ENCODE peak calls at places on chromosome 20, in nine cellular contexts. One of them, this sample, is unnamed.

GRCh38 chr20:50720582-50720981 is 10.8 kb upstream of the PARD6B start:
- DNase-seq in tibial nerve: no peak
- DNase-seq in A549: no peak
- DNase-seq in upper lobe of right lung: no peak
- DNase-seq in D721Med: no peak
- DNase-seq in mesothelial cell of epicardium: no peak
- DNase-seq in endodermal cell: no peak
- DNase-seq in WTC11: no peak
- DNase-seq in GM13976: no peak
- DNase-seq in this sample: no peak

GRCh38 chr20:47358672-47359532 is 2.4 kb upstream of the ZMYND8 start:
- DNase-seq in tibial nerve: peak; percentile 90
- DNase-seq in A549: peak; percentile 97
- DNase-seq in upper lobe of right lung: peak; percentile 82
- DNase-seq in D721Med: no peak
- DNase-seq in mesothelial cell of epicardium: no peak
- DNase-seq in endodermal cell: peak; percentile 85
- DNase-seq in WTC11: peak; percentile 38
- DNase-seq in GM13976: no peak
- DNase-seq in this sample: peak; percentile 73

GRCh38 chr20:25247100-25247665 is 702 bp upstream of the PYGB start:
- DNase-seq in tibial nerve: peak; percentile 75
- DNase-seq in A549: peak; percentile 84
- DNase-seq in upper lobe of right lung: peak; percentile 82
- DNase-seq in D721Med: no peak
- DNase-seq in mesothelial cell of epicardium: no peak
- DNase-seq in endodermal cell: peak; percentile 89
- DNase-seq in WTC11: peak; percentile 74
- DNase-seq in GM13976: no peak
- DNase-seq in this sample: no peak

GRCh38 chr20:5674176-5674660 is 76.0 kb upstream of the SHLD1 start:
- DNase-seq in tibial nerve: no peak
- DNase-seq in A549: no peak
- DNase-seq in upper lobe of right lung: no peak
- DNase-seq in D721Med: no peak
- DNase-seq in mesothelial cell of epicardium: no peak
- DNase-seq in endodermal cell: no peak
- DNase-seq in WTC11: no peak
- DNase-seq in GM13976: peak; percentile 55
- DNase-seq in this sample: no peak

GRCh38 chr20:34547844-34548613 is 10.5 kb upstream of the MAP1LC3A start:
- DNase-seq in tibial nerve: no peak
- DNase-seq in A549: no peak
- DNase-seq in upper lobe of right lung: no peak
- DNase-seq in D721Med: no peak
- DNase-seq in mesothelial cell of epicardium: no peak
- DNase-seq in endodermal cell: no peak
- DNase-seq in WTC11: no peak
- DNase-seq in GM13976: no peak
- DNase-seq in this sample: no peak

GRCh38 chr20:60749804-60750602 is 502.1 kb upstream of the CDH4 start:
- DNase-seq in tibial nerve: no peak
- DNase-seq in A549: peak; percentile 31
- DNase-seq in upper lobe of right lung: no peak
- DNase-seq in D721Med: no peak
- DNase-seq in mesothelial cell of epicardium: no peak
- DNase-seq in endodermal cell: peak; percentile 74
- DNase-seq in WTC11: peak; percentile 55
- DNase-seq in GM13976: no peak
- DNase-seq in this sample: no peak

GRCh38 chr20:10430000-10430466 is 4.0 kb downstream of the MKKS start:
- DNase-seq in tibial nerve: no peak
- DNase-seq in A549: peak; percentile 80
- DNase-seq in upper lobe of right lung: no peak
- DNase-seq in D721Med: no peak
- DNase-seq in mesothelial cell of epicardium: no peak
- DNase-seq in endodermal cell: no peak
- DNase-seq in WTC11: no peak
- DNase-seq in GM13976: no peak
- DNase-seq in this sample: no peak

GRCh38 chr20:41080866-41081265 is 52.2 kb downstream of the TOP1 start:
- DNase-seq in tibial nerve: no peak
- DNase-seq in A549: no peak
- DNase-seq in upper lobe of right lung: no peak
- DNase-seq in D721Med: no peak
- DNase-seq in mesothelial cell of epicardium: no peak
- DNase-seq in endodermal cell: no peak
- DNase-seq in WTC11: no peak
- DNase-seq in GM13976: no peak
- DNase-seq in this sample: no peak

GRCh38 chr20:15619341-15619740 is 953.9 kb downstream of the KIF16B start:
- DNase-seq in tibial nerve: no peak
- DNase-seq in A549: no peak
- DNase-seq in upper lobe of right lung: no peak
- DNase-seq in D721Med: no peak
- DNase-seq in mesothelial cell of epicardium: no peak
- DNase-seq in endodermal cell: no peak
- DNase-seq in WTC11: no peak
- DNase-seq in GM13976: no peak
- DNase-seq in this sample: no peak

GRCh38 chr20:43658723-43659419 is 8.0 kb upstream of the MYBL2 start:
- DNase-seq in tibial nerve: no peak
- DNase-seq in A549: peak; percentile 29
- DNase-seq in upper lobe of right lung: no peak
- DNase-seq in D721Med: no peak
- DNase-seq in mesothelial cell of epicardium: no peak
- DNase-seq in endodermal cell: peak; percentile 48
- DNase-seq in WTC11: no peak
- DNase-seq in GM13976: no peak
- DNase-seq in this sample: no peak
- TF ChIP-seq CTCF in tibial nerve: no peak
- TF ChIP-seq CTCF in A549: no peak
- TF ChIP-seq CTCF in upper lobe of right lung: no peak
- TF ChIP-seq CTCF in D721Med: no peak
- TF ChIP-seq CTCF in mesothelial cell of epicardium: no peak
- TF ChIP-seq CTCF in endodermal cell: peak; percentile 64
- TF ChIP-seq CTCF in WTC11: no peak
- TF ChIP-seq CTCF in GM13976: no peak
- TF ChIP-seq CTCF in this sample: no peak

GRCh38 chr20:45892049-45892816 is 1.1 kb downstream of the CTSA start:
- DNase-seq in tibial nerve: no peak
- DNase-seq in A549: peak; percentile 50
- DNase-seq in upper lobe of right lung: no peak
- DNase-seq in D721Med: no peak
- DNase-seq in mesothelial cell of epicardium: no peak
- DNase-seq in endodermal cell: peak; percentile 63
- DNase-seq in WTC11: no peak
- DNase-seq in GM13976: no peak
- DNase-seq in this sample: no peak
- TF ChIP-seq CTCF in tibial nerve: no peak
- TF ChIP-seq CTCF in A549: no peak
- TF ChIP-seq CTCF in upper lobe of right lung: peak; percentile 19
- TF ChIP-seq CTCF in D721Med: no peak
- TF ChIP-seq CTCF in mesothelial cell of epicardium: no peak
- TF ChIP-seq CTCF in endodermal cell: peak; percentile 31
- TF ChIP-seq CTCF in WTC11: no peak
- TF ChIP-seq CTCF in GM13976: no peak
- TF ChIP-seq CTCF in this sample: no peak

DNA sequence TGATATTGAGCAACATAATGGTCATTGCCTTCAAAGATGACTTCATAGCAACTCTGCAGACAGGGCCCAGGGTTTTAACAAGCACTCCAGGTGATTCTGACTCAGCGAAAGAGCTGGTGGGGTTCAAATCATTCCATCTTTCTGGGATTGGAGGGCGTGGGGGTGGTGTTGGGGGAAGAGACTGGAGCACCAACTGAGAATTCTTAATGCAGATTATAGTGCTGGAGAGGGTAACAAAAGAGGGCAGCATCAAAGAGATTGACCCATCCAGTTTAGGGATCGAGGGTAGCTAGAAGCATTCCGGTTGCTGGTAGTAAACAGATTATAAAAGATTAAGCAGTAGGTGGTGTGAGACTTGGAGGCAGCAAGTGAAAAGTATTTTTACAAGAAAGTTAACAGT is 15.9 kb downstream of the PFDN4 start:
- DNase-seq in tibial nerve: no peak
- DNase-seq in A549: no peak
- DNase-seq in upper lobe of right lung: no peak
- DNase-seq in D721Med: no peak
- DNase-seq in mesothelial cell of epicardium: no peak
- DNase-seq in endodermal cell: peak; percentile 90
- DNase-seq in WTC11: no peak
- DNase-seq in GM13976: no peak
- DNase-seq in this sample: no peak
- TF ChIP-seq CTCF in tibial nerve: no peak
- TF ChIP-seq CTCF in A549: no peak
- TF ChIP-seq CTCF in upper lobe of right lung: no peak
- TF ChIP-seq CTCF in D721Med: no peak
- TF ChIP-seq CTCF in mesothelial cell of epicardium: no peak
- TF ChIP-seq CTCF in endodermal cell: no peak
- TF ChIP-seq CTCF in WTC11: no peak
- TF ChIP-seq CTCF in GM13976: no peak
- TF ChIP-seq CTCF in this sample: no peak

DNA sequence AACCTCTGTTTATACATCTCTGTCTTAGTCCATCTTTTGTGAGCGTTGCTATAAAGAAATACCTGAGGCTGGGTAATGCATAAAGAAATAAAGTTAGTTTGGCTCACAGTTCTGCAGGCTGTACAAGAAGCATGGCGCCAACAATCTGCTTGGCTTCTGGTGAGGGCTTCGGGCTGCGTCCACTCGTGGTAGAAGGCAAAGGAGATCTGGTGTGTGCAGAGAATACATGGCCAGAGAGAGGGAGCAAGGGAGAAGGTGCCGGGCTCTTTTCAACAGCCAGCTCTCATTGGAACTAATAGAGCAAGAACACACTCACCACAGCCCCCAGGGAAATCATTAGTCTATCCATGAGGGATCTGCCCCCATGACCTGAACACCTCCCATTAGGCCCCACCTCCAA is 100.3 kb upstream of the SRSF6 start:
- DNase-seq in tibial nerve: no peak
- DNase-seq in A549: no peak
- DNase-seq in upper lobe of right lung: no peak
- DNase-seq in D721Med: no peak
- DNase-seq in mesothelial cell of epicardium: no peak
- DNase-seq in endodermal cell: no peak
- DNase-seq in WTC11: no peak
- DNase-seq in GM13976: no peak
- DNase-seq in this sample: no peak
- TF ChIP-seq CTCF in tibial nerve: no peak
- TF ChIP-seq CTCF in A549: no peak
- TF ChIP-seq CTCF in upper lobe of right lung: no peak
- TF ChIP-seq CTCF in D721Med: no peak
- TF ChIP-seq CTCF in mesothelial cell of epicardium: no peak
- TF ChIP-seq CTCF in endodermal cell: no peak
- TF ChIP-seq CTCF in WTC11: no peak
- TF ChIP-seq CTCF in GM13976: no peak
- TF ChIP-seq CTCF in this sample: no peak

GRCh38 chr20:42985628-42986027 is 204.1 kb downstream of the PTPRT start:
- DNase-seq in tibial nerve: no peak
- DNase-seq in A549: no peak
- DNase-seq in upper lobe of right lung: no peak
- DNase-seq in D721Med: no peak
- DNase-seq in mesothelial cell of epicardium: no peak
- DNase-seq in endodermal cell: no peak
- DNase-seq in WTC11: peak; percentile 36
- DNase-seq in GM13976: no peak
- DNase-seq in this sample: no peak
- TF ChIP-seq CTCF in tibial nerve: no peak
- TF ChIP-seq CTCF in A549: no peak
- TF ChIP-seq CTCF in upper lobe of right lung: no peak
- TF ChIP-seq CTCF in D721Med: no peak
- TF ChIP-seq CTCF in mesothelial cell of epicardium: no peak
- TF ChIP-seq CTCF in endodermal cell: peak; percentile 65
- TF ChIP-seq CTCF in WTC11: peak; percentile 38
- TF ChIP-seq CTCF in GM13976: no peak
- TF ChIP-seq CTCF in this sample: no peak

GRCh38 chr20:58851969-58852458 is 502 bp upstream of the GNAS start:
- DNase-seq in tibial nerve: no peak
- DNase-seq in A549: no peak
- DNase-seq in upper lobe of right lung: no peak
- DNase-seq in D721Med: no peak
- DNase-seq in mesothelial cell of epicardium: no peak
- DNase-seq in endodermal cell: peak; percentile 55
- DNase-seq in WTC11: no peak
- DNase-seq in GM13976: no peak
- DNase-seq in this sample: no peak

GRCh38 chr20:58851221-58851968 is 693 bp upstream of the GNAS-AS1 start:
- DNase-seq in tibial nerve: no peak
- DNase-seq in A549: no peak
- DNase-seq in upper lobe of right lung: peak; percentile 64
- DNase-seq in D721Med: no peak
- DNase-seq in mesothelial cell of epicardium: no peak
- DNase-seq in endodermal cell: peak; percentile 78
- DNase-seq in WTC11: peak; percentile 43
- DNase-seq in GM13976: peak; percentile 35
- DNase-seq in this sample: no peak

GRCh38 chr20:58853466-58853865 is 950 bp downstream of the GNAS start:
- DNase-seq in tibial nerve: no peak
- DNase-seq in A549: no peak
- DNase-seq in upper lobe of right lung: no peak
- DNase-seq in D721Med: no peak
- DNase-seq in mesothelial cell of epicardium: no peak
- DNase-seq in endodermal cell: no peak
- DNase-seq in WTC11: no peak
- DNase-seq in GM13976: no peak
- DNase-seq in this sample: no peak

GRCh38 chr20:58852559-58853271 is at the start of gene GNAS:
- DNase-seq in tibial nerve: peak; percentile 31
- DNase-seq in A549: peak; percentile 62
- DNase-seq in upper lobe of right lung: peak; percentile 84
- DNase-seq in D721Med: peak; percentile 49
- DNase-seq in mesothelial cell of epicardium: no peak
- DNase-seq in endodermal cell: peak; percentile 94
- DNase-seq in WTC11: peak; percentile 86
- DNase-seq in GM13976: peak; percentile 69
- DNase-seq in this sample: no peak

GRCh38 chr20:58850693-58851174 is at the start of gene GNAS-AS1:
- DNase-seq in tibial nerve: peak; percentile 64
- DNase-seq in A549: no peak
- DNase-seq in upper lobe of right lung: peak; percentile 87
- DNase-seq in D721Med: no peak
- DNase-seq in mesothelial cell of epicardium: peak; percentile 85
- DNase-seq in endodermal cell: peak; percentile 97
- DNase-seq in WTC11: peak; percentile 95
- DNase-seq in GM13976: peak; percentile 96
- DNase-seq in this sample: no peak
- TF ChIP-seq CTCF in tibial nerve: no peak
- TF ChIP-seq CTCF in A549: no peak
- TF ChIP-seq CTCF in upper lobe of right lung: no peak
- TF ChIP-seq CTCF in D721Med: no peak
- TF ChIP-seq CTCF in mesothelial cell of epicardium: no peak
- TF ChIP-seq CTCF in endodermal cell: peak; percentile 24
- TF ChIP-seq CTCF in WTC11: no peak
- TF ChIP-seq CTCF in GM13976: no peak
- TF ChIP-seq CTCF in this sample: no peak

This sample was measured in thoracic aorta.